ENCODE peak calls at places on chromosomes 4 and X, in five cellular contexts. J is testis, Q is suprapubic skin, P is fibroblast of the aortic adventitia, O is aorta. L is an unnamed sample.

GRCh38 chr4:52984469-52984868 is 122.4 kb downstream of the RASL11B start:
- DNase-seq in Q (no peak), O (no peak), P (peak; percentile 43), J (no peak), L (peak; percentile 56)

GRCh38 chr4:26083987-26084386 is 170.0 kb downstream of the SMIM20 start:
- DNase-seq in O (no peak), Q (no peak), J (no peak), P (peak; percentile 87), L (peak; percentile 90)

GRCh38 chr4:133156096-133156495 is 7.0 kb downstream of the PCDH10 start:
- DNase-seq in J (no peak), P (no peak), Q (no peak), O (no peak), L (peak; percentile 2)

GRCh38 chrX:71298119-71298518 is 3.4 kb upstream of the ITGB1BP2 start:
- DNase-seq in Q (no peak), J (peak; percentile 64), P (no peak), O (no peak), L (peak; percentile 70)

GRCh38 chr4:12545845-12546244 is 938.3 kb downstream of the RAB28 start:
- DNase-seq in Q (no peak), O (no peak), J (no peak), P (peak; percentile 10), L (no peak)

GRCh38 chr4:102614801-102615200 is 113.6 kb downstream of the NFKB1 start:
- DNase-seq in Q (no peak), P (no peak), O (no peak), J (no peak), L (no peak)

GRCh38 chrX:41984628-41985027 is 61.3 kb upstream of the CASK start:
- DNase-seq in O (no peak), J (no peak), Q (no peak), P (no peak), L (no peak)

GRCh38 chrX:153517421-153517820 is at the start of gene ATP2B3:
- DNase-seq in O (no peak), P (no peak), J (no peak), Q (no peak), L (no peak)

GRCh38 chr4:173153445-173153844 is 15.2 kb upstream of the GALNT7 start:
- DNase-seq in J (no peak), Q (no peak), P (no peak), O (no peak), L (no peak)

GRCh38 chr4:134533068-134533467 is 331.5 kb upstream of the PABPC4L start:
- DNase-seq in O (no peak), Q (no peak), J (no peak), P (no peak), L (no peak)

GRCh38 chr4:141046255-141046654 is 87.0 kb downstream of the RNF150 start:
- DNase-seq in Q (no peak), J (no peak), P (peak; percentile 42), O (no peak), L (peak; percentile 91)

GRCh38 chr4:7890635-7891393 is 48.8 kb downstream of the AFAP1 start:
- DNase-seq in O (no peak), J (no peak), P (peak; percentile 71), Q (no peak), L (peak; percentile 93)

DNA sequence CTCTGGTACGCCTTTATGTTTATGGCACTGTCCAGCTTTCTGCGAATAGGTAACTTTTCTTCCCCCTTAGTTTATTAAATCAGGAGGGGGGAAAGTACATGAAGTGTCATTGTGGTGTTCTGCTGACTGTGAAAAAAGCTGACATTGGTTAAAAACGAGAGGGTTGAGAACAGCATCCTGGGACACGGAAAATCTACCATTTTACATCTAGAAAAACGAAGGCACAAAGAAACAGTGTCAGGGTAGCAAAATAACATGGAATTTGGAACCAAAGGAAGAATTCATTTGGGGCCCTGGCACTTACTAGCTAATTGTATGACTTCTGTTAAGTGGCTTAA is 1.2 kb upstream of the AMOT start:
- DNase-seq in P (no peak), J (no peak), O (no peak), Q (no peak), L (no peak)
- H3K4me3 ChIP-seq in P (peak overlapping the region; percentile 49), J (peak overlapping the region; percentile 26), O (peak overlapping the region; percentile 19), Q (peak overlapping the region; percentile 68), L (peak overlapping the region; percentile 35)

GRCh38 chrX:136778914-136779313 is 1.8 kb downstream of the ARHGEF6 start:
- DNase-seq in P (no peak), O (no peak), J (no peak), Q (no peak), L (no peak)

GRCh38 chrX:136780241-136780640 is 491 bp downstream of the ARHGEF6 start:
- DNase-seq in J (no peak), O (no peak), Q (no peak), P (no peak), L (no peak)

GRCh38 chrX:136780738-136781137 is at the start of gene ARHGEF6:
- DNase-seq in J (peak; percentile 15), Q (no peak), P (peak; percentile 8), O (no peak), L (peak; percentile 64)

GRCh38 chrX:136778020-136778419 is 2.7 kb downstream of the ARHGEF6 start:
- DNase-seq in J (no peak), O (no peak), Q (no peak), P (no peak), L (no peak)

DNA sequence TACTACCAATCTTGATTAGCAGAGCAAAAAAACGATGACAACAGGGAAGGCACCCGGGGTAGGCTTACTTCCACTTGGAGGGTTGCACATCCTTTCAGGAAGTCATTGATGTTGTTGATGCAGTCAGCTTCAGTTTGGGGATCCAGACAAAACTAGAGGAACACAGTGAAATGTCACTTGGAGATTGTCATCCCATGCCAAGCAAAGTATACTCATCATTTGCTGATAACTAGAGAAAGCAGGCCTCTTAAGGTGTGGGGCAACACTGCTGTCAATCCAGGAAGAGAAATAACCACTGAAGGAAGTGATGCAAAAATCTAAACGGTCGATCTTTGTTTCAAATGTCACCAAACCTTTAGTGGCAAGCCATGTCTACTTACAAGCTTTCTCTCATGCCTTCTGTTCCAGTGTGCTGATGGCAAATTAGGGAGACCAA is 1.4 kb downstream of the ARHGEF6 start:
- DNase-seq in O (no peak), Q (no peak), P (no peak), J (no peak), L (no peak)
- H3K4me3 ChIP-seq in O (no peak overlapping the region), Q (peak overlapping the region; percentile 34), P (no peak overlapping the region), J (no peak overlapping the region), L (peak overlapping the region; percentile 40)

GRCh38 chrX:15848576-15848975 is 6.0 kb downstream of the AP1S2 start:
- DNase-seq in P (no peak), Q (no peak), O (no peak), J (no peak), L (no peak)
- H3K4me3 ChIP-seq in P (no peak overlapping the region), Q (no peak overlapping the region), O (no peak overlapping the region), J (no peak overlapping the region), L (no peak overlapping the region)

GRCh38 chrX:56114437-56114787 is 117.7 kb upstream of the KLF8 start:
- DNase-seq in P (no peak), J (no peak), Q (no peak), O (no peak), L (no peak)

DNA sequence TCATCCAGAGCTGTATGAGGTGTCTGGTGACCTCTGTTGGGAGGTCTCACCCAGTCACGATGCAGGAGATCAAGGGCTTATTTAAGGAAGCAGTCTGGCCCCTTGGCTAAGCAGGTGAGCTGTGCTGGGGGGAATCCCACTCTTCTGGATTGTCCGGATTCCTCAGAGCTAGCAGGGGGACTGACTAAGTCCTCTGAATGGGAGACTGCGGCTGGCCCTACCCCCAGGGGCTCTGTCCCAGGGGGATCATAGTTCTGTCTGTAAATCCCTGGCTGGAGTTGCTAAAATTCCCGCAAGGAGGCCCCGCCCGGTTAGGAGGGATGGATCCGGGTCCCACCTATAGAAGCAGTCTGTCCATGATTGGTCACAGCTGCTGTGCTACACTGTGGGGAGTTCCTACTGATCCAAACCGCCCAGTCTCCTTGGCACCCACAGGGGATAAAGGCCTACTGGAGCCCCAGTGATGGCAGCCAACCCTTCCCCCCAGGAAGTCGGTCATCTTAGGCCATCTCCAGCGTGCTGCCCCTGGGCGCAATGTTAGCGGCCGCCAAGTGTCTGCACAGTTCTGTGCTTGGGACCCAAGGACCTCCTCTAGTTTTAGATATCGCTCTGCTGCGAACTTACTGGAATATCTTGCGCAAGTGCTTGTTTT is 118.2 kb upstream of the KLF8 start:
- DNase-seq in P (no peak), O (no peak), Q (no peak), J (no peak), L (no peak)
- H3K4me3 ChIP-seq in P (no peak overlapping the region), O (no peak overlapping the region), Q (no peak overlapping the region), J (no peak overlapping the region), L (no peak overlapping the region)

L was measured in fibroblast of villous mesenchyme.